ENCODE peak calls at places on chromosomes 7 and 10, in four cellular contexts. N is spleen, Z is heart right ventricle, A is adrenal gland. L is an unnamed sample.

GRCh38 chr10:102313221-102313896 is 68.0 kb downstream of the GBF1 start:
- DNase-seq in Z (no peak), A (no peak), N (no peak), L (no peak)

GRCh38 chr7:127587663-127588018 is 570 bp upstream of the ARF5 start:
- DNase-seq in Z (peak; percentile 28), N (peak; percentile 89), A (no peak), L (no peak)

GRCh38 chr10:111079781-111080180 is 3.0 kb downstream of the ADRA2A start:
- DNase-seq in N (no peak), Z (no peak), A (no peak), L (no peak)

GRCh38 chr7:77258014-77258413 is 58.4 kb upstream of the FGL2 start:
- DNase-seq in N (no peak), A (no peak), Z (no peak), L (no peak)

GRCh38 chr7:38973760-38974159 is 3.9 kb upstream of the POU6F2 start:
- DNase-seq in N (no peak), Z (no peak), A (no peak), L (no peak)

GRCh38 chr10:92238062-92238585 is 52.8 kb downstream of the CPEB3 start:
- DNase-seq in N (no peak), A (no peak), Z (no peak), L (no peak)

GRCh38 chr10:109919224-109919623 is 4.1 kb downstream of the XPNPEP1 start:
- DNase-seq in Z (no peak), A (no peak), N (no peak), L (no peak)

GRCh38 chr7:840001-840600 is 7.8 kb downstream of the SUN1 start:
- DNase-seq in Z (no peak), N (peak; percentile 64), A (no peak), L (no peak)

GRCh38 chr7:32163141-32163806 is 93.1 kb upstream of the PDE1C start:
- DNase-seq in Z (peak; percentile 37), A (peak; percentile 35), N (no peak), L (peak; percentile 93)

GRCh38 chr10:60397792-60398191 is 8.1 kb upstream of the ANK3 start:
- DNase-seq in N (no peak), A (no peak), Z (no peak), L (no peak)

GRCh38 chr7:47375590-47375989 is 206.3 kb downstream of the TNS3 start:
- DNase-seq in A (peak; percentile 7), N (no peak), Z (no peak), L (peak; percentile 16)

GRCh38 chr10:3786295-3786981 is 1.4 kb upstream of the KLF6 start:
- DNase-seq in A (peak; percentile 52), Z (peak; percentile 52), N (peak; percentile 80), L (no peak)

GRCh38 chr10:110007171-110007700 is 548 bp upstream of the ADD3 start:
- DNase-seq in N (no peak), A (no peak), Z (no peak), L (no peak)

GRCh38 chr10:47092822-47093221 is 181.6 kb downstream of the PTPN20 start:
- DNase-seq in A (no peak), N (no peak), Z (peak; percentile 65), L (no peak)

GRCh38 chr7:103632972-103633371 is 187.0 kb upstream of the SLC26A5 start:
- DNase-seq in Z (no peak), A (no peak), N (no peak), L (no peak)

GRCh38 chr7:64905547-64905946 is 2.5 kb downstream of the ZNF273 start:
- DNase-seq in A (no peak), N (no peak), Z (no peak), L (no peak)

GRCh38 chr10:71431945-71432905 is 35.5 kb downstream of the CDH23 start:
- DNase-seq in A (no peak), Z (no peak), N (peak; percentile 46), L (no peak)

GRCh38 chr10:7397049-7397448 is 13.8 kb downstream of the SFMBT2 start:
- DNase-seq in Z (no peak), A (no peak), N (no peak), L (no peak)

GRCh38 chr10:59173414-59173813 is 3.0 kb upstream of the PHYHIPL start:
- DNase-seq in A (no peak), N (no peak), Z (no peak), L (no peak)

GRCh38 chr10:5611899-5612680 is 54.3 kb downstream of the ASB13 start:
- DNase-seq in Z (no peak), A (no peak), N (no peak), L (no peak)

GRCh38 chr7:44811093-44811492 is 14.6 kb downstream of the PPIA start:
- DNase-seq in A (no peak), Z (no peak), N (no peak), L (no peak)

GRCh38 chr10:114724707-114725106 is 66.6 kb upstream of the ABLIM1 start:
- DNase-seq in A (no peak), N (no peak), Z (no peak), L (no peak)

GRCh38 chr10:43595739-43596298 is 10.4 kb upstream of the ZNF485 start:
- DNase-seq in A (no peak), N (no peak), Z (no peak), L (peak; percentile 8)

GRCh38 chr10:86953747-86954680 is 3.4 kb downstream of the MMRN2 start:
- DNase-seq in N (peak; percentile 82), A (peak; percentile 88), Z (peak; percentile 73), L (peak; percentile 73)

GRCh38 chr7:28005075-28005847 is 175.3 kb downstream of the JAZF1 start:
- DNase-seq in N (no peak), A (no peak), Z (peak; percentile 35), L (no peak)

GRCh38 chr10:64486149-64486548 is 964.9 kb downstream of the REEP3 start:
- DNase-seq in N (no peak), A (no peak), Z (no peak), L (peak; percentile 65)

GRCh38 chr7:152615052-152615741 is 60.7 kb downstream of the XRCC2 start:
- DNase-seq in Z (no peak), N (no peak), A (no peak), L (peak; percentile 19)

GRCh38 chr7:7535688-7536087 is at the start of gene COL28A1:
- DNase-seq in Z (no peak), N (no peak), A (no peak), L (no peak)

GRCh38 chr7:134710854-134711624 is 64.4 kb downstream of the BPGM start:
- DNase-seq in N (no peak), Z (no peak), A (no peak), L (peak; percentile 39)

GRCh38 chr10:87092861-87093460 is 1.7 kb downstream of the GLUD1 start:
- DNase-seq in Z (no peak), N (no peak), A (no peak), L (peak; percentile 69)

GRCh38 chr7:64873517-64873916 is 29.6 kb upstream of the ZNF273 start:
- DNase-seq in Z (no peak), A (no peak), N (no peak), L (no peak)

GRCh38 chr7:128876586-128876977 is 13.9 kb downstream of the ATP6V1F start:
- DNase-seq in Z (no peak), N (peak; percentile 31), A (no peak), L (no peak)

GRCh38 chr7:2523461-2523905 is 3.9 kb downstream of the LFNG start:
- DNase-seq in A (no peak), N (peak; percentile 86), Z (no peak), L (no peak)

DNA sequence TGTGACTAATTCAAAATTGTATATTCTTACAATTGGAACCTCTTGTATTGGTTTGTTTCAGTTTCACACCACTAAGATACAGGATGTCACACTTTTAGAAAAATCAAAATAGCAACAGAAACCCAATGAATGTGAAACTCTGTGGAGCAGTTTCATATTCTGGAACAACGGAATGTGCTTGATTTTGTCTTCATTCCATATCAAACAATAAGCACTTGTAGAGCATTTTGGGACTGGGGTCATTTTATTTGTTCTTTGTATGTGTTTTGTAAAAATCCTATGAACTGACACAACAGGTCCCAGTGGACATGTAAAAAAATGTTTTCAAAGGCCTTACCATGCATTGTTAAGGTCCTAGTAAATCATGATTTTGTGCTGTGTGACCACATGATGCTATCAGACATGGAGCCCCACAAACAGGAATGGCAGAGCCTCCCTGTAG is 123.1 kb downstream of the DKK1 start:
- DNase-seq in Z (no peak), N (no peak), A (no peak), L (no peak)
- H3K4me1 ChIP-seq in Z (no peaks in the 10 kb centered on the region), N (no peaks in the 10 kb centered on the region), A (no peaks in the 10 kb centered on the region), L (peaks cover 23% of the 10 kb centered on the region)

GRCh38 chr7:139476891-139477290 is 6.6 kb downstream of the KLRG2 start:
- DNase-seq in A (no peak), N (no peak), Z (no peak), L (no peak)
- H3K4me1 ChIP-seq in A (no peaks in the 10 kb centered on the region), N (no peaks in the 10 kb centered on the region), Z (no peaks in the 10 kb centered on the region), L (peaks cover 2% of the 10 kb centered on the region)

DNA sequence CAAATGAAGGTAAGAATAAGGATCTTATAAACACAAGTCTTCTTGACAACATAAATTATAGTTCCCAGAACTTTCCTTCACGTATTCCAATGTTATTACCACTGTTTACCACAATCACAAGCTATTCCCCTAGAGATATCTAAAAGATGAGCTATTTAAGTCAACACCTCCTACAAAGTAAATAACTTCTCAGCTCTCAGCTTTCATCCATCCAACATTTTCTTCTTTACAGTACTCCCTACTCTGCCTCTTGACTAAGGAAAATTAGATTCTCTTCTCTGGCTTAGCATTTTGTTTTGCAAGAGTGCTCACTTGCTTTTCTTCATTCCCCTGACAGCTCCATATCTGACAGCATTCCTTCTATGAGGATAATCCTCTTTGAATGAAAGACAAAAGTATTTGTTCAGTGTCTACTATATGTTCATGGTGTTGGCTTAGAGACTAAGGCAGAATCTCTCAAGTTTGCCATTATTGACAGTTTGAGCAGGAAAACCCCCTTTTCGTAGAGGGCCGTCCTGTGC is 93.0 kb upstream of the IL6 start:
- DNase-seq in Z (no peak), N (no peak), A (no peak), L (no peak)
- H3K4me1 ChIP-seq in Z (peaks cover 20% of the 10 kb centered on the region), N (no peaks in the 10 kb centered on the region), A (no peaks in the 10 kb centered on the region), L (peaks cover 14% of the 10 kb centered on the region)

GRCh38 chr10:9613338-9613737 is 1404.3 kb upstream of the CELF2 start:
- DNase-seq in N (no peak), A (no peak), Z (no peak), L (no peak)
- H3K4me1 ChIP-seq in N (no peaks in the 10 kb centered on the region), A (no peaks in the 10 kb centered on the region), Z (no peaks in the 10 kb centered on the region), L (peaks cover 7% of the 10 kb centered on the region)

GRCh38 chr10:103636492-103636891 is 143.0 kb downstream of the NEURL1 start:
- DNase-seq in Z (peak; percentile 13), N (no peak), A (no peak), L (no peak)

GRCh38 chr10:103635580-103635979 is 142.1 kb downstream of the NEURL1 start:
- DNase-seq in N (no peak), Z (peak; percentile 53), A (no peak), L (no peak)

GRCh38 chr10:103636996-103637395 is 143.5 kb downstream of the NEURL1 start:
- DNase-seq in A (peak; percentile 47), N (no peak), Z (no peak), L (peak; percentile 44)

GRCh38 chr10:103638948-103639347 is 145.4 kb downstream of the NEURL1 start:
- DNase-seq in A (no peak), Z (no peak), N (no peak), L (no peak)

DNA sequence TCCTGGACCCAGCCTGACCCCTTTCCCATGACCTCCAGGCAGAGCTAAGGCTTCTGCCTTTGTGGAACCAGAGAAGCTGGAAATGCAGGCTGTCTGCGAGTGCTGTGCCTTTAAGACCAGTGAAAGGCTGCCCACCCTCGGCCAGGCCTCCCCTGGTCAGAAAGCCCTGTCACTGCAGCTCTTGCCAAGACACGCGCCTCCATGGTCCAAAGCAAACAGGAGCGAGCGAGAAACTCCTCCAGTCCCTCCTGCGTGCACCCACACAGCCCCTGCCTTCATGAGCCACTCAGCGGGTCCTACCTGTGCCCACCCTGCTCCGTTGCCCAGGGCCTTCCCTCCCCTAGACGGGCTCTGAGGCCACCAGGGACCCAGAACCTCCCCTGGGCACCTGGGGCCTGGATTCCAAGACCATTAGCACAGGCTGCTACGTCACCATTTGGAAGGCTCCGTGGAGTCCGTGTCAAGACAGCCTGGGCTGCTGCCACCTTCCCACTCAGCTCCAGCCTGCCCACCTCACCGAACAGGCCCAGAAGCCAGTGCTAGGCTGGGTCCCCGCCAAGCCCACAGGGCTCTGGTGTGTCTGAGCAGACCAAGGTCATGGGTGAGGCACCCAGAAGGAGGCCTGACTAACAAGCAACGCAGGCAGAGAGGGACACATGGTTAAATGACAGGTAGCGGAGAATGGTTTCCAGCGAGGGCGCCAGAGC is 144.5 kb downstream of the NEURL1 start:
- DNase-seq in Z (peak; percentile 86), N (no peak), A (peak; percentile 95), L (peak; percentile 64)
- H3K4me1 ChIP-seq in Z (peaks cover 72% of the 10 kb centered on the region), N (no peaks in the 10 kb centered on the region), A (peaks cover 18% of the 10 kb centered on the region), L (peaks cover 62% of the 10 kb centered on the region)

L was measured in adipocyte.